ENCODE peak calls at places on chromosomes 4 and X, in seven cellular contexts. Z is endodermal cell, C is mesenchymal stem cell, D is psoas muscle, X is GM23248, P is foreskin keratinocyte, I is adrenal gland. F is an unnamed sample.

GRCh38 chr4:173577963-173578362 is 47.9 kb upstream of the HAND2 start:
- DNase-seq in Z (no peak), C (no peak), D (no peak), X (no peak), P (no peak), I (no peak), F (no peak)

GRCh38 chrX:136880003-136880451 is 498 bp downstream of the RBMX start:
- DNase-seq in Z (peak; percentile 47), C (peak; percentile 37), D (peak; percentile 68), X (peak; percentile 54), P (no peak), I (peak; percentile 25), F (no peak)

GRCh38 chr4:4848540-4848939 is 10.9 kb upstream of the MSX1 start:
- DNase-seq in Z (peak; percentile 33), C (no peak), D (peak; percentile 32), X (no peak), P (no peak), I (no peak), F (peak; percentile 35)

GRCh38 chrX:22135994-22136684 is 104.0 kb downstream of the PHEX start:
- DNase-seq in Z (no peak), C (peak; percentile 64), D (no peak), X (peak; percentile 84), P (peak; percentile 58), I (peak; percentile 43), F (no peak)

GRCh38 chr4:112865443-112865842 is 184.0 kb upstream of the ANK2 start:
- DNase-seq in Z (no peak), C (no peak), D (no peak), X (peak; percentile 37), P (no peak), I (no peak), F (no peak)

GRCh38 chrX:42732506-42732905 is 45.5 kb downstream of the PPP1R2C start:
- DNase-seq in Z (no peak), C (no peak), D (no peak), X (no peak), P (no peak), I (peak; percentile 48), F (no peak)

GRCh38 chr4:4327652-4328121 is 37.6 kb downstream of the ZBTB49 start:
- DNase-seq in Z (peak; percentile 95), C (peak; percentile 39), D (no peak), X (peak; percentile 30), P (no peak), I (peak; percentile 13), F (no peak)

GRCh38 chrX:154426916-154427792 is 1.3 kb upstream of the ATP6AP1 start:
- DNase-seq in Z (no peak), C (no peak), D (no peak), X (no peak), P (no peak), I (no peak), F (no peak)

GRCh38 chr4:101201421-101201820 is 145.9 kb downstream of the PPP3CA start:
- DNase-seq in Z (no peak), C (peak; percentile 44), D (no peak), X (no peak), P (peak; percentile 59), I (no peak), F (no peak)

GRCh38 chr4:73609688-73610087 is 10.5 kb downstream of the RASSF6 start:
- DNase-seq in Z (no peak), C (peak; percentile 62), D (no peak), X (no peak), P (no peak), I (no peak), F (no peak)

GRCh38 chrX:13069771-13070410 is 25.5 kb upstream of the FAM9C start:
- DNase-seq in Z (no peak), C (no peak), D (no peak), X (peak; percentile 32), P (no peak), I (no peak), F (no peak)

GRCh38 chr4:168540865-168541607 is 44.2 kb downstream of the PALLD start:
- DNase-seq in Z (no peak), C (no peak), D (no peak), X (no peak), P (no peak), I (no peak), F (no peak)

GRCh38 chr4:122000849-122001248 is 49.0 kb upstream of the TRPC3 start:
- DNase-seq in Z (no peak), C (no peak), D (no peak), X (no peak), P (no peak), I (no peak), F (no peak)

GRCh38 chr4:173879286-173879908 is 349.4 kb upstream of the HAND2 start:
- DNase-seq in Z (no peak), C (no peak), D (no peak), X (no peak), P (no peak), I (no peak), F (no peak)

GRCh38 chrX:24113161-24113560 is 36.4 kb upstream of the ZFX start:
- DNase-seq in Z (no peak), C (no peak), D (no peak), X (peak; percentile 7), P (no peak), I (no peak), F (no peak)

GRCh38 chr4:52995341-52996030 is 133.4 kb downstream of the RASL11B start:
- DNase-seq in Z (no peak), C (peak; percentile 74), D (no peak), X (peak; percentile 42), P (no peak), I (no peak), F (no peak)

GRCh38 chr4:6917445-6918241 is 8.0 kb downstream of the TBC1D14 start:
- DNase-seq in Z (peak; percentile 86), C (peak; percentile 29), D (peak; percentile 83), X (no peak), P (no peak), I (peak; percentile 79), F (peak; percentile 93)

GRCh38 chrX:69095260-69095659 is 70.0 kb downstream of the PJA1 start:
- DNase-seq in Z (no peak), C (no peak), D (no peak), X (no peak), P (no peak), I (no peak), F (no peak)

GRCh38 chr4:148053298-148054003 is 321.6 kb downstream of the ARHGAP10 start:
- DNase-seq in Z (no peak), C (no peak), D (no peak), X (no peak), P (no peak), I (no peak), F (no peak)

GRCh38 chr4:111016416-111016815 is 393.5 kb upstream of the PITX2 start:
- DNase-seq in Z (no peak), C (no peak), D (no peak), X (no peak), P (no peak), I (no peak), F (no peak)

GRCh38 chrX:39988496-39988895 is 109.3 kb downstream of the BCOR start:
- DNase-seq in Z (no peak), C (no peak), D (no peak), X (no peak), P (no peak), I (no peak), F (no peak)

GRCh38 chr4:154822775-154823174 is 41.7 kb downstream of the RBM46 start:
- DNase-seq in Z (no peak), C (peak; percentile 2), D (no peak), X (peak; percentile 91), P (peak; percentile 84), I (no peak), F (no peak)

GRCh38 chr4:118865091-118865708 is 23.5 kb upstream of the SYNPO2 start:
- DNase-seq in Z (peak; percentile 79), C (peak; percentile 60), D (no peak), X (peak; percentile 71), P (peak; percentile 63), I (peak; percentile 53), F (peak; percentile 33)

GRCh38 chr4:114401483-114401882 is 197.1 kb upstream of the UGT8 start:
- DNase-seq in Z (no peak), C (no peak), D (no peak), X (no peak), P (no peak), I (no peak), F (no peak)

DNA sequence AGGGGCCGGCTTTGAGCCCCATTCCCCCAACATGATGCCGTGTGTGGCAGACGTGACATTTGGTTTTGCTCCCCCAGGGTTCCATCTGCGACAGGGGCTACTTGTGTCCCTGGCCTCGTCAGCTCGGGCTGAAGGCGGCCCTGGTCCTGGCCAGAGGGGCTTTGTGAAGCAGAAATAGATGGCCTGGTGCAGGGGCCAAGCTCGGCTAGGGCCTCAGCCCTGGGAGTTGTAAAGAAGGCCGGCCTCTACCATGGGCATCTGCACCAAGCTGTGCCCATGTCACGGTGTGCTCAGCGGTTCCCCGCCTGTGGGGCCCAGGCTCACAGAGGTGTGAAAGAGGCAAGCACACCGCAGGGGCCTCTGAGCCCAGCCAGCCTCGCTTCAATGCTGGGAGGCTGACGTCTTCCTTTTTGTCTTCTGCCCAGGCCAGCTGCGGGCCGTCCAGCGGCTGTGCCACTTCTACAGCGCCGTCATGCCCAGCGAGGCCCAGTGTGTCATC is 32.5 kb downstream of the SH3TC1 start:
- DNase-seq in Z (no peak), C (no peak), D (peak; percentile 41), X (no peak), P (no peak), I (no peak), F (peak; percentile 69)
- H3K4me1 ChIP-seq in Z (peaks cover 1% of the 10 kb centered on the region), C (peaks cover 39% of the 10 kb centered on the region), D (peaks cover 13% of the 10 kb centered on the region), X (peaks cover 8% of the 10 kb centered on the region), P (no peaks in the 10 kb centered on the region), I (peaks cover 9% of the 10 kb centered on the region), F (peaks cover 19% of the 10 kb centered on the region)

GRCh38 chr4:29717658-29718057 is 1002.5 kb upstream of the PCDH7 start:
- DNase-seq in Z (no peak), C (peak; percentile 45), D (no peak), X (no peak), P (peak; percentile 39), I (no peak), F (no peak)
- H3K27ac ChIP-seq in Z (no peak overlapping the region), C (no peak overlapping the region), D (no peak overlapping the region), X (no peak overlapping the region), P (no peak overlapping the region), I (no peak overlapping the region), F (no peak overlapping the region)

DNA sequence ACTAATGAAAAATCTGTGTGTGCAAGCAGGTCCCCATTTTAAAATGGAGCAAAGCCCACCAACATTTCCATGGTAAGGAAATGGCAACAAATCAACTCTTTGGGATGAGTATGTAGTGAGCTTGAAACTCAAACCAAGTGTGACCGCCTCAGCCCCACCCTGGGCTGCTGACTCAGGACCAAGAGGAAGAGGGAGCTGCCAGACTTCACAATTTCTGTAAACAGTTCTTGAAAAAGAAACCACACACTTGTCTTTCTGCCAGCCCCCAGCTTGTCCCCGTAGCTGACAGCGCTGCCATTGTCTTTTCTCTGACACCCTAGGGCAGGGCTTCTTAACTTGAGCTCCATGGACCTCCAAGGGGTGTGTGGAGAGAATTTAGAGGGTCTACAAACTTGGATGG is 10.3 kb downstream of the RTL5 start:
- DNase-seq in Z (peak; percentile 10), C (peak; percentile 78), D (peak; percentile 72), X (peak; percentile 81), P (no peak), I (peak; percentile 39), F (peak; percentile 81)
- H3K4me1 ChIP-seq in Z (peaks cover 13% of the 10 kb centered on the region), C (peaks cover 20% of the 10 kb centered on the region), D (peaks cover 3% of the 10 kb centered on the region), X (peaks cover 18% of the 10 kb centered on the region), P (no peaks in the 10 kb centered on the region), I (no peaks in the 10 kb centered on the region), F (peaks cover 6% of the 10 kb centered on the region)

DNA sequence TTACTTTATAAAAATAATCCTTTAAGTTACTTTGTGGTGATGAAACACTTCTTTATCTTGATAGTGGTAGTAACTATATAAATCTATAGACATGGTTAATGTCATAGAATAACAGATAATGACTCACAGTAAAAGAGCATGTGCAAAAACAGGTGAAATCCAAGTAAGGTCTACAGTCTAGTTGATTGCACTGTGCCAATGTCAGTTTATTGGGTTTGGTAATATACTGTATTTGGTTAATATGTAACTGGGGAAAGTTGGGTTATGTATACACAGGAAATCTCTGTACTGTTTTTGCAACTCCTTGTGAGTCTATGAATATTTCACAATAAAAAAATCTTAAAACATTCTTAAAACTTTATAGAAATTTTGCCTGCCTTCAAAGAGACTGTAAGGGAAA is 1067.6 kb upstream of the FTHL17 start:
- DNase-seq in Z (no peak), C (no peak), D (no peak), X (no peak), P (no peak), I (no peak), F (no peak)
- H3K27ac ChIP-seq in Z (no peak overlapping the region), C (no peak overlapping the region), D (no peak overlapping the region), X (no peak overlapping the region), P (no peak overlapping the region), I (no peak overlapping the region), F (no peak overlapping the region)